ENCODE peak calls at places on chromosome 10, in eight cellular contexts. U is adrenal gland, Z is body of pancreas, G is tibial artery, K is Peyer's patch, V is stomach, C is endodermal cell, W is fibroblast of lung. N is an unnamed sample.

GRCh38 chr10:62853710-62854109 is 37.5 kb upstream of the EGR2 start:
- DNase-seq in U (no peak), Z (no peak), G (no peak), K (no peak), V (no peak), C (no peak), W (no peak), N (no peak)

GRCh38 chr10:47449979-47450378 is 33.9 kb downstream of the ANXA8 start:
- DNase-seq in U (no peak), Z (no peak), G (no peak), K (no peak), V (no peak), C (peak; percentile 36), W (no peak), N (peak; percentile 70)

GRCh38 chr10:112383325-112383724 is 9.4 kb downstream of the ACSL5 start:
- DNase-seq in U (peak; percentile 89), Z (peak; percentile 15), G (no peak), K (peak; percentile 85), V (peak; percentile 70), C (no peak), W (peak; percentile 79), N (no peak)

GRCh38 chr10:114925675-114926204 is 12.3 kb upstream of the TRUB1 start:
- DNase-seq in U (peak; percentile 84), Z (peak; percentile 22), G (no peak), K (no peak), V (no peak), C (no peak), W (peak; percentile 24), N (no peak)

GRCh38 chr10:60914676-60915075 is 29.3 kb downstream of the RHOBTB1 start:
- DNase-seq in U (peak; percentile 80), Z (peak; percentile 53), G (peak; percentile 79), K (peak; percentile 68), V (no peak), C (no peak), W (peak; percentile 94), N (no peak)

GRCh38 chr10:84837877-84838276 is 509.5 kb downstream of the CCSER2 start:
- DNase-seq in U (no peak), Z (no peak), G (no peak), K (no peak), V (no peak), C (no peak), W (no peak), N (no peak)

GRCh38 chr10:105647354-105647753 is 1006.3 kb downstream of the SORCS3 start:
- DNase-seq in U (no peak), Z (peak; percentile 27), G (no peak), K (no peak), V (no peak), C (no peak), W (no peak), N (no peak)

GRCh38 chr10:126124044-126124443 is 227.7 kb downstream of the FANK1 start:
- DNase-seq in U (no peak), Z (no peak), G (no peak), K (no peak), V (no peak), C (no peak), W (no peak), N (no peak)

GRCh38 chr10:132539894-132540293 is 2.3 kb downstream of the INPP5A start:
- DNase-seq in U (no peak), Z (no peak), G (peak; percentile 20), K (no peak), V (no peak), C (no peak), W (peak; percentile 63), N (no peak)

GRCh38 chr10:90919683-90920574 is 958 bp downstream of the ANKRD1 start:
- DNase-seq in U (no peak), Z (no peak), G (no peak), K (no peak), V (no peak), C (no peak), W (no peak), N (no peak)

GRCh38 chr10:132685121-132685891 is 100.6 kb downstream of the NKX6-2 start:
- DNase-seq in U (peak; percentile 53), Z (peak; percentile 91), G (peak; percentile 16), K (peak; percentile 52), V (peak; percentile 90), C (peak; percentile 40), W (peak; percentile 61), N (peak; percentile 83)

GRCh38 chr10:33913194-33913593 is 578.7 kb upstream of the NRP1 start:
- DNase-seq in U (no peak), Z (no peak), G (no peak), K (no peak), V (no peak), C (no peak), W (peak; percentile 52), N (no peak)

GRCh38 chr10:117222552-117223412 is 18.1 kb upstream of the SLC18A2 start:
- DNase-seq in U (no peak), Z (no peak), G (no peak), K (no peak), V (no peak), C (no peak), W (no peak), N (no peak)

GRCh38 chr10:95508730-95509129 is 52.4 kb downstream of the SORBS1 start:
- DNase-seq in U (peak; percentile 65), Z (no peak), G (no peak), K (no peak), V (no peak), C (peak; percentile 55), W (no peak), N (no peak)

GRCh38 chr10:16904049-16904448 is 86.8 kb upstream of the RSU1 start:
- DNase-seq in U (no peak), Z (no peak), G (no peak), K (no peak), V (no peak), C (no peak), W (no peak), N (no peak)

GRCh38 chr10:104638861-104639594 is 2.1 kb upstream of the SORCS3 start:
- DNase-seq in U (no peak), Z (no peak), G (no peak), K (no peak), V (no peak), C (peak; percentile 91), W (no peak), N (peak; percentile 61)

GRCh38 chr10:27512548-27512947 is 8.4 kb downstream of the RAB18 start:
- DNase-seq in U (no peak), Z (no peak), G (no peak), K (no peak), V (no peak), C (no peak), W (no peak), N (no peak)
- H3K36me3 ChIP-seq in U (peaks cover 15% of the 10 kb centered on the region), Z (no peaks in the 10 kb centered on the region), G (no peaks in the 10 kb centered on the region), K (peaks cover 29% of the 10 kb centered on the region), V (peaks cover 50% of the 10 kb centered on the region), C (peaks cover 80% of the 10 kb centered on the region), W (no peaks in the 10 kb centered on the region), N (peaks cover 63% of the 10 kb centered on the region)

GRCh38 chr10:4246881-4247358 is 461.9 kb upstream of the KLF6 start:
- DNase-seq in U (no peak), Z (no peak), G (no peak), K (no peak), V (no peak), C (no peak), W (peak; percentile 92), N (no peak)
- H3K4me1 ChIP-seq in U (no peaks in the 10 kb centered on the region), Z (no peaks in the 10 kb centered on the region), G (peaks cover 10% of the 10 kb centered on the region), K (no peaks in the 10 kb centered on the region), V (peaks cover 27% of the 10 kb centered on the region), C (peaks cover 9% of the 10 kb centered on the region), W (peaks cover 13% of the 10 kb centered on the region), N (no peaks in the 10 kb centered on the region)

DNA sequence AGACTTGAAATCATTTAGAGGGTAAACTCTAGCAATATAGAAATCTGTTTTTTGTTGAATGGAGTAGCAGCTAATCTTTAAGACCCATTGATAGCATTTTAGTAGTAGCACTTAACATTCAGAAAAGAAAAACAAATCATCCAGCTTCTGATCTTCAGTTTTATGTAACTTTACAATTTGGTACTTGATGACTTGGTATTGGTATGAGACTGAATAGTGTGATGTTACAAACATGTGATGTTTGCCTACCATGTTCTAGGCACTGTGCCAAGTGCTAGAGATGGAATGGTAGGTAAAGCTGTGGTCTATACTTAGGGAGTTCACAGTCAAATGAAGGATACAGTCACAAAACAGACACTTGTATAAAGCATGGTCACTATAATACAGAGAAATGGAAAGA is 21.3 kb downstream of the ZEB1 start:
- DNase-seq in U (no peak), Z (no peak), G (no peak), K (no peak), V (no peak), C (no peak), W (no peak), N (no peak)
- H3K27ac ChIP-seq in U (no peak overlapping the region), Z (no peak overlapping the region), G (no peak overlapping the region), K (no peak overlapping the region), V (no peak overlapping the region), C (no peak overlapping the region), W (no peak overlapping the region), N (no peak overlapping the region)

GRCh38 chr10:103560886-103561285 is 67.4 kb downstream of the NEURL1 start:
- DNase-seq in U (no peak), Z (no peak), G (no peak), K (no peak), V (no peak), C (no peak), W (no peak), N (no peak)

GRCh38 chr10:103564116-103564501 is 70.6 kb downstream of the NEURL1 start:
- DNase-seq in U (no peak), Z (no peak), G (no peak), K (no peak), V (no peak), C (no peak), W (no peak), N (no peak)

GRCh38 chr10:103564799-103565365 is 71.4 kb downstream of the NEURL1 start:
- DNase-seq in U (no peak), Z (peak; percentile 39), G (no peak), K (no peak), V (no peak), C (peak; percentile 92), W (no peak), N (no peak)

GRCh38 chr10:103566536-103566935 is 73.0 kb downstream of the NEURL1 start:
- DNase-seq in U (no peak), Z (no peak), G (no peak), K (no peak), V (no peak), C (no peak), W (no peak), N (no peak)

GRCh38 chr10:103563231-103564115 is 70.0 kb downstream of the NEURL1 start:
- DNase-seq in U (no peak), Z (no peak), G (no peak), K (no peak), V (no peak), C (no peak), W (no peak), N (no peak)
- H3K36me3 ChIP-seq in U (no peaks in the 10 kb centered on the region), Z (no peaks in the 10 kb centered on the region), G (no peaks in the 10 kb centered on the region), K (no peaks in the 10 kb centered on the region), V (no peaks in the 10 kb centered on the region), C (no peaks in the 10 kb centered on the region), W (no peaks in the 10 kb centered on the region), N (no peaks in the 10 kb centered on the region)

N was measured in spleen.